ENCODE peak calls at places on chromosomes 7 and 10, in seven cellular contexts. U is heart left ventricle; K is effector memory CD8-positive, alpha-beta T cell; V is NCI-H345; N is NCI-H748 treated with DMSO at 0.1 percent for 48 hours; O is activated naive CD8-positive, alpha-beta T cell treated with anti-CD3 and anti-CD28 coated beads, Interleukin-2, amount 50 U/mL, for 24 hours; I is brain microvascular endothelial cell. Q is an unnamed sample.

GRCh38 chr10:121514141-121514865 is 83.9 kb downstream of the FGFR2 start:
- DNase-seq in U (no peak), K (no peak), V (no peak), N (no peak), O (no peak), I (no peak), Q (no peak)

GRCh38 chr10:94005050-94005449 is 11.3 kb downstream of the PLCE1 start:
- DNase-seq in U (no peak), K (no peak), V (no peak), N (no peak), O (no peak), I (no peak), Q (no peak)

GRCh38 chr10:68684413-68684812 is 36.6 kb upstream of the CCAR1 start:
- DNase-seq in U (no peak), K (peak), V (no peak), N (no peak), O (no peak), I (no peak), Q (no peak)

GRCh38 chr7:122748195-122748594 is 45.5 kb upstream of the RNF148 start:
- DNase-seq in U (no peak), K (no peak), V (no peak), N (no peak), O (no peak), I (no peak), Q (no peak)

GRCh38 chr7:1977059-1977875 is 255.5 kb downstream of the MAD1L1 start:
- DNase-seq in U (peak), K (no peak), V (no peak), N (no peak), O (no peak), I (no peak), Q (no peak)

GRCh38 chr10:24034571-24034970 is 174.4 kb upstream of the KIAA1217 start:
- DNase-seq in U (peak), K (no peak), V (no peak), N (no peak), O (no peak), I (no peak), Q (no peak)

GRCh38 chr10:132696728-132697567 is 89.0 kb downstream of the NKX6-2 start:
- DNase-seq in U (peak), K (no peak), V (no peak), N (no peak), O (no peak), I (no peak), Q (no peak)

GRCh38 chr10:36172574-36172973 is 530.5 kb upstream of the FZD8 start:
- DNase-seq in U (peak), K (no peak), V (no peak), N (no peak), O (no peak), I (peak), Q (peak)

GRCh38 chr10:101694674-101695403 is at the start of gene FBXW4:
- DNase-seq in U (peak), K (peak), V (peak), N (no peak), O (peak), I (no peak), Q (no peak)

GRCh38 chr7:80740778-80741545 is 102.5 kb downstream of the CD36 start:
- DNase-seq in U (no peak), K (no peak), V (no peak), N (no peak), O (no peak), I (peak), Q (no peak)

GRCh38 chr10:114548662-114549061 is 109.4 kb downstream of the ABLIM1 start:
- DNase-seq in U (no peak), K (no peak), V (no peak), N (peak), O (no peak), I (peak), Q (peak)

GRCh38 chr10:84360634-84361365 is 32.4 kb downstream of the CCSER2 start:
- DNase-seq in U (no peak), K (no peak), V (no peak), N (no peak), O (no peak), I (peak), Q (no peak)

GRCh38 chr10:58810751-58811150 is 298.1 kb downstream of the BICC1 start:
- DNase-seq in U (no peak), K (no peak), V (no peak), N (no peak), O (no peak), I (no peak), Q (no peak)

GRCh38 chr10:17161788-17162187 is 32.2 kb upstream of the CUBN start:
- DNase-seq in U (no peak), K (no peak), V (no peak), N (no peak), O (no peak), I (no peak), Q (no peak)

GRCh38 chr10:30437039-30437781 is 3.2 kb downstream of the MAP3K8 start:
- DNase-seq in U (no peak), K (peak), V (no peak), N (no peak), O (no peak), I (peak), Q (no peak)

GRCh38 chr10:49153971-49154370 is 20.1 kb upstream of the FAM170B start:
- DNase-seq in U (no peak), K (no peak), V (no peak), N (no peak), O (no peak), I (peak), Q (no peak)

GRCh38 chr10:63114031-63114814 is 18.9 kb upstream of the NRBF2 start:
- DNase-seq in U (peak), K (no peak), V (no peak), N (no peak), O (no peak), I (peak), Q (no peak)

GRCh38 chr7:82624337-82624736 is 180.8 kb upstream of the CACNA2D1 start:
- DNase-seq in U (no peak), K (no peak), V (no peak), N (no peak), O (no peak), I (peak), Q (no peak)